ENCODE peak calls at places on chromosome 6, in ten cellular contexts. W, R, D, Z, P, X, J, N, L and O are unnamed samples.

GRCh38 chr6:13526718-13527668 is 39.6 kb upstream of the GFOD1 start:
- DNase-seq in W (peak; percentile 33), J (no peak), R (no peak), D (no peak), Z (no peak), P (peak; percentile 9), N (peak; percentile 83), L (peak; percentile 91), X (peak; percentile 63), O (peak; percentile 0)

GRCh38 chr6:160431231-160431630 is 83.1 kb downstream of the SLC22A3 start:
- DNase-seq in Z (peak; percentile 99), W (peak; percentile 25), N (no peak), J (no peak), L (no peak), R (no peak), D (no peak), X (no peak), P (no peak), O (no peak)

GRCh38 chr6:68364276-68364785 is 270.8 kb upstream of the ADGRB3 start:
- DNase-seq in Z (no peak), X (no peak), P (no peak), J (no peak), W (no peak), N (no peak), L (no peak), D (no peak), R (no peak), O (no peak)

GRCh38 chr6:21115111-21115510 is 478.4 kb upstream of the SOX4 start:
- DNase-seq in J (no peak), Z (peak; percentile 54), P (no peak), R (no peak), X (peak; percentile 41), N (no peak), D (no peak), L (no peak), W (no peak), O (no peak)

GRCh38 chr6:161257778-161258457 is 15.9 kb downstream of the AGPAT4 start:
- DNase-seq in D (no peak), P (no peak), N (no peak), L (peak; percentile 88), W (peak; percentile 95), X (no peak), Z (peak; percentile 99), J (no peak), R (no peak), O (no peak)

GRCh38 chr6:170085475-170086401 is 205.1 kb downstream of the DLL1 start:
- DNase-seq in L (no peak), J (no peak), X (no peak), D (no peak), Z (no peak), N (no peak), W (no peak), R (no peak), P (no peak), O (no peak)

GRCh38 chr6:142013286-142013685 is 119.4 kb upstream of the GJE1 start:
- DNase-seq in P (no peak), J (no peak), W (peak; percentile 99), L (no peak), Z (peak; percentile 87), D (no peak), N (peak; percentile 10), R (no peak), X (no peak), O (no peak)

GRCh38 chr6:88679841-88680240 is 283.6 kb downstream of the RNGTT start:
- DNase-seq in L (no peak), W (no peak), R (no peak), X (no peak), Z (no peak), N (no peak), D (no peak), P (no peak), J (no peak), O (no peak)

GRCh38 chr6:165854061-165854862 is 191.2 kb upstream of the PDE10A start:
- DNase-seq in J (no peak), R (no peak), D (no peak), Z (no peak), L (no peak), N (no peak), X (no peak), P (no peak), W (no peak), O (no peak)

GRCh38 chr6:107230024-107230423 is 114.7 kb upstream of the BEND3 start:
- DNase-seq in L (no peak), J (no peak), R (no peak), X (no peak), N (no peak), Z (peak; percentile 33), P (no peak), W (no peak), D (no peak), O (no peak)

GRCh38 chr6:161212902-161213301 is 61.0 kb downstream of the AGPAT4 start:
- DNase-seq in D (no peak), J (no peak), Z (no peak), X (no peak), N (no peak), W (no peak), P (no peak), L (no peak), R (no peak), O (no peak)

GRCh38 chr6:52407467-52407866 is 12.7 kb upstream of the EFHC1 start:
- DNase-seq in W (peak; percentile 81), R (peak; percentile 31), L (no peak), Z (peak; percentile 66), X (peak; percentile 42), J (no peak), D (no peak), N (peak; percentile 69), P (no peak), O (peak; percentile 35)

GRCh38 chr6:89298680-89299450 is 16.2 kb downstream of the GABRR2 start:
- DNase-seq in N (peak; percentile 90), R (no peak), W (peak; percentile 88), D (no peak), Z (peak; percentile 92), J (no peak), X (no peak), P (peak; percentile 53), L (no peak), O (peak; percentile 65)

GRCh38 chr6:150343434-150343833 is 25.4 kb upstream of the IYD start:
- DNase-seq in N (no peak), W (no peak), L (no peak), Z (peak; percentile 74), D (no peak), X (no peak), P (no peak), R (no peak), J (no peak), O (no peak)

GRCh38 chr6:153849072-153849759 is 189.8 kb upstream of the OPRM1 start:
- DNase-seq in P (no peak), X (no peak), R (no peak), Z (no peak), W (no peak), D (no peak), N (no peak), L (no peak), J (no peak), O (no peak)

GRCh38 chr6:11727995-11728961 is 50.3 kb downstream of the ADTRP start:
- DNase-seq in Z (no peak), J (no peak), P (no peak), D (no peak), N (no peak), W (no peak), R (no peak), X (no peak), L (no peak), O (peak; percentile 43)

GRCh38 chr6:5619249-5619648 is 357.9 kb downstream of the FARS2 start:
- DNase-seq in R (no peak), W (no peak), Z (no peak), N (peak; percentile 66), D (no peak), L (no peak), X (no peak), P (peak; percentile 35), J (peak; percentile 7), O (peak; percentile 15)

GRCh38 chr6:79993012-79993910 is 11.2 kb upstream of the TTK start:
- DNase-seq in J (no peak), L (no peak), W (no peak), N (no peak), D (no peak), P (no peak), X (no peak), Z (no peak), R (no peak), O (no peak)

GRCh38 chr6:168825226-168826077 is 384.5 kb downstream of the SMOC2 start:
- DNase-seq in J (no peak), W (no peak), X (no peak), P (no peak), R (no peak), L (no peak), N (no peak), Z (no peak), D (no peak), O (no peak)

GRCh38 chr6:159981591-159982245 is 12.8 kb downstream of the IGF2R start:
- DNase-seq in Z (peak; percentile 83), W (peak; percentile 77), N (peak; percentile 91), D (no peak), L (peak; percentile 87), P (peak; percentile 37), J (peak; percentile 21), X (no peak), R (no peak), O (peak; percentile 42)

GRCh38 chr6:2803731-2804429 is 37.8 kb downstream of the SERPINB1 start:
- DNase-seq in P (no peak), Z (no peak), L (no peak), N (no peak), J (no peak), X (no peak), D (no peak), R (no peak), W (no peak), O (no peak)

GRCh38 chr6:79377830-79378460 is 143.5 kb upstream of the HMGN3 start:
- DNase-seq in D (no peak), L (no peak), P (no peak), X (no peak), N (peak; percentile 28), Z (peak; percentile 63), R (no peak), W (no peak), J (no peak), O (no peak)

GRCh38 chr6:18545726-18546125 is 158.6 kb downstream of the RNF144B start:
- DNase-seq in P (no peak), W (no peak), L (no peak), R (no peak), N (no peak), X (no peak), J (no peak), D (no peak), Z (no peak), O (no peak)

GRCh38 chr6:112906737-112907136 is 559.6 kb downstream of the RFPL4B start:
- DNase-seq in L (peak; percentile 30), Z (peak; percentile 66), D (no peak), P (no peak), N (no peak), R (no peak), W (no peak), X (no peak), J (no peak), O (no peak)

GRCh38 chr6:72620866-72621242 is 1.0 kb upstream of the KCNQ5 start:
- DNase-seq in X (no peak), P (no peak), W (no peak), J (peak; percentile 1), L (no peak), R (no peak), Z (no peak), D (peak; percentile 2), N (no peak), O (no peak)

GRCh38 chr6:6694825-6695710 is 106.5 kb downstream of the LY86 start:
- DNase-seq in D (no peak), L (no peak), X (no peak), R (peak; percentile 37), N (no peak), J (no peak), W (no peak), Z (peak; percentile 30), P (no peak), O (no peak)

GRCh38 chr6:168155193-168155592 is 76.2 kb upstream of the FRMD1 start:
- DNase-seq in N (no peak), X (no peak), L (no peak), P (no peak), W (peak; percentile 8), D (no peak), J (no peak), Z (peak; percentile 12), R (no peak), O (no peak)

GRCh38 chr6:39231844-39232243 is 2.6 kb upstream of the KCNK5 start:
- DNase-seq in X (no peak), D (no peak), R (peak; percentile 24), P (no peak), W (no peak), J (no peak), L (no peak), Z (no peak), N (no peak), O (no peak)